ENCODE peak calls at places on chromosomes 11 and 22, in six cellular contexts. Z, A, G, H, F and U are unnamed samples.

GRCh38 chr11:92107331-92107730 is 117.3 kb upstream of the FAT3 start:
- DNase-seq in Z (no peak), A (no peak), G (no peak), H (no peak), F (no peak), U (no peak)

GRCh38 chr22:36386351-36386899 is 1.3 kb downstream of the MYH9 start:
- DNase-seq in Z (peak), A (no peak), G (peak), H (no peak), F (no peak), U (no peak)

GRCh38 chr11:65496304-65497140 is 2.3 kb upstream of the MALAT1 start:
- DNase-seq in Z (no peak), A (no peak), G (peak), H (no peak), F (no peak), U (no peak)

GRCh38 chr11:66842501-66842895 is 743 bp upstream of the RCE1 start:
- DNase-seq in Z (peak), A (no peak), G (no peak), H (no peak), F (no peak), U (no peak)

GRCh38 chr11:65489706-65490310 is 9.0 kb upstream of the MALAT1 start:
- DNase-seq in Z (peak), A (no peak), G (no peak), H (no peak), F (no peak), U (no peak)

GRCh38 chr22:42366815-42367581 is 65.2 kb downstream of the NFAM1 start:
- DNase-seq in Z (no peak), A (no peak), G (no peak), H (no peak), F (no peak), U (no peak)

GRCh38 chr22:31075961-31076360 is 5.2 kb upstream of the SMTN start:
- DNase-seq in Z (no peak), A (no peak), G (no peak), H (no peak), F (no peak), U (no peak)

GRCh38 chr22:32999039-32999861 is 58.9 kb downstream of the SYN3 start:
- DNase-seq in Z (no peak), A (no peak), G (no peak), H (no peak), F (no peak), U (no peak)

GRCh38 chr22:49356428-49356827 is 471.2 kb downstream of the BRD1 start:
- DNase-seq in Z (no peak), A (no peak), G (no peak), H (no peak), F (no peak), U (no peak)

GRCh38 chr22:24164243-24164642 is 17.0 kb upstream of the SUSD2 start:
- DNase-seq in Z (no peak), A (no peak), G (no peak), H (no peak), F (no peak), U (no peak)

GRCh38 chr11:75470681-75471080 is 37.7 kb upstream of the KLHL35 start:
- DNase-seq in Z (no peak), A (no peak), G (no peak), H (no peak), F (no peak), U (no peak)

GRCh38 chr22:24768537-24769374 is 5.8 kb downstream of the PIWIL3 start:
- DNase-seq in Z (peak), A (peak), G (peak), H (peak), F (peak), U (no peak)

GRCh38 chr11:65503923-65504670 is 5.3 kb downstream of the MALAT1 start:
- DNase-seq in Z (no peak), A (no peak), G (no peak), H (no peak), F (no peak), U (no peak)

GRCh38 chr11:88086297-88086696 is 88.9 kb downstream of the RAB38 start:
- DNase-seq in Z (no peak), A (no peak), G (no peak), H (no peak), F (no peak), U (no peak)

GRCh38 chr11:72643547-72643946 is 30.7 kb downstream of the PDE2A start:
- DNase-seq in Z (no peak), A (peak), G (no peak), H (no peak), F (peak), U (no peak)

GRCh38 chr11:133948711-133949110 is 8.1 kb downstream of the IGSF9B start:
- DNase-seq in Z (no peak), A (no peak), G (no peak), H (no peak), F (no peak), U (no peak)

GRCh38 chr11:72703281-72704008 is 29.2 kb upstream of the PDE2A start:
- DNase-seq in Z (no peak), A (no peak), G (no peak), H (no peak), F (no peak), U (no peak)

GRCh38 chr11:40293655-40294342 is 1165.7 kb downstream of the LRRC4C start:
- DNase-seq in Z (peak), A (no peak), G (peak), H (no peak), F (peak), U (no peak)

GRCh38 chr22:46803031-46803880 is 40.8 kb downstream of the TBC1D22A start:
- DNase-seq in Z (peak), A (peak), G (no peak), H (peak), F (peak), U (peak)

GRCh38 chr11:36035454-36035853 is 91.6 kb downstream of the LDLRAD3 start:
- DNase-seq in Z (no peak), A (no peak), G (no peak), H (no peak), F (no peak), U (no peak)

GRCh38 chr11:34394771-34395300 is 37.0 kb upstream of the ABTB2 start:
- DNase-seq in Z (no peak), A (no peak), G (no peak), H (no peak), F (no peak), U (no peak)

GRCh38 chr22:50544746-50545253 is 899 bp upstream of the KLHDC7B start:
- DNase-seq in Z (no peak), A (no peak), G (no peak), H (no peak), F (no peak), U (no peak)

GRCh38 chr11:58525037-58525614 is 17.2 kb upstream of the OR5B21 start:
- DNase-seq in Z (no peak), A (no peak), G (peak), H (peak), F (peak), U (no peak)

GRCh38 chr11:72228229-72228843 is 3.8 kb downstream of the INPPL1 start:
- DNase-seq in Z (no peak), A (no peak), G (no peak), H (no peak), F (no peak), U (no peak)

GRCh38 chr22:24474649-24475048 is 20.5 kb upstream of the UPB1 start:
- DNase-seq in Z (no peak), A (no peak), G (no peak), H (no peak), F (no peak), U (no peak)

GRCh38 chr11:32173435-32173834 is 82.6 kb downstream of the RCN1 start:
- DNase-seq in Z (peak), A (peak), G (peak), H (no peak), F (peak), U (no peak)

GRCh38 chr11:14902650-14903350 is 10.8 kb upstream of the CYP2R1 start:
- DNase-seq in Z (no peak), A (no peak), G (no peak), H (no peak), F (no peak), U (no peak)

GRCh38 chr11:58711832-58712231 is 19.9 kb downstream of the GLYAT start:
- DNase-seq in Z (no peak), A (no peak), G (no peak), H (no peak), F (no peak), U (no peak)

GRCh38 chr22:43136255-43136654 is 6.9 kb downstream of the MCAT start:
- DNase-seq in Z (no peak), A (no peak), G (peak), H (peak), F (no peak), U (no peak)

GRCh38 chr11:82988936-82989627 is 82.6 kb downstream of the RAB30 start:
- DNase-seq in Z (no peak), A (no peak), G (no peak), H (no peak), F (no peak), U (no peak)

GRCh38 chr11:1568451-1568911 is 3.6 kb downstream of the DUSP8 start:
- DNase-seq in Z (no peak), A (no peak), G (no peak), H (peak), F (no peak), U (no peak)

GRCh38 chr11:37762079-37762478 is 1164.0 kb upstream of the RAG2 start:
- DNase-seq in Z (no peak), A (no peak), G (no peak), H (no peak), F (no peak), U (no peak)